ENCODE peak calls at places on chromosomes 5 and 9, in four cellular contexts. O is neuronal stem cell, Z is DND-41, R is osteoblast. S is an unnamed sample. For H3K4me1, the result is how much of the 10 kb centered on the place peaks cover.

GRCh38 chr5:157956271-157956885 is 97.4 kb upstream of the CLINT1 start:
- DNase-seq in O (no peak), Z (no peak), R (no peak), S (peak)

GRCh38 chr9:81225586-81225985 is 463.8 kb downstream of the TLE1 start:
- DNase-seq in O (no peak), Z (no peak), R (no peak), S (peak)

GRCh38 chr5:73902327-73903051 is 276.5 kb downstream of the ARHGEF28 start:
- DNase-seq in O (peak), Z (peak), R (peak), S (peak)

GRCh38 chr5:126228934-126229333 is 194.3 kb upstream of the GRAMD2B start:
- DNase-seq in O (no peak), Z (no peak), R (peak), S (no peak)

GRCh38 chr5:154663424-154663823 is 91.8 kb upstream of the LARP1 start:
- DNase-seq in O (no peak), Z (no peak), R (no peak), S (no peak)

GRCh38 chr9:132485454-132485853 is 75.4 kb downstream of the CFAP77 start:
- DNase-seq in O (no peak), Z (no peak), R (peak), S (no peak)

GRCh38 chr9:134768332-134769083 is 112.1 kb upstream of the FCN2 start:
- DNase-seq in O (no peak), Z (no peak), R (no peak), S (no peak)

GRCh38 chr5:152246401-152246800 is 158.7 kb downstream of the NMUR2 start:
- DNase-seq in O (peak), Z (peak), R (no peak), S (peak)

GRCh38 chr5:9661316-9662015 is 31.3 kb upstream of the TAS2R1 start:
- DNase-seq in O (no peak), Z (no peak), R (no peak), S (no peak)

GRCh38 chr9:28270156-28270555 is 696.9 kb upstream of the C9orf72 start:
- DNase-seq in O (no peak), Z (no peak), R (peak), S (peak)

GRCh38 chr9:79263666-79264460 is 307.9 kb upstream of the TLE4 start:
- DNase-seq in O (no peak), Z (no peak), R (no peak), S (no peak)

GRCh38 chr9:111805841-111806241 is 11.1 kb upstream of the SHOC1 start:
- DNase-seq in O (no peak), Z (no peak), R (peak), S (peak)

GRCh38 chr5:152271420-152271819 is 133.7 kb downstream of the NMUR2 start:
- DNase-seq in O (peak), Z (no peak), R (no peak), S (peak)

GRCh38 chr9:110114888-110115259 is 93.1 kb downstream of the C9orf152 start:
- DNase-seq in O (no peak), Z (no peak), R (no peak), S (no peak)

GRCh38 chr5:40165789-40166728 is 513.7 kb upstream of the PTGER4 start:
- DNase-seq in O (no peak), Z (no peak), R (peak), S (peak)

GRCh38 chr5:98911221-98912040 is 17.4 kb downstream of the CHD1 start:
- DNase-seq in O (peak), Z (no peak), R (no peak), S (no peak)

GRCh38 chr5:1503301-1504243 is 20.2 kb downstream of the LPCAT1 start:
- DNase-seq in O (no peak), Z (no peak), R (no peak), S (no peak)

GRCh38 chr5:151002250-151002649 is 18.1 kb upstream of the GPX3 start:
- DNase-seq in O (no peak), Z (no peak), R (peak), S (peak)

GRCh38 chr5:78499485-78499884 is 139.1 kb downstream of the SCAMP1 start:
- DNase-seq in O (no peak), Z (no peak), R (no peak), S (no peak)

GRCh38 chr9:135566552-135566951 is 5.0 kb downstream of the PAEP start:
- DNase-seq in O (no peak), Z (no peak), R (no peak), S (peak)

GRCh38 chr5:68287976-68288755 is 72.6 kb downstream of the PIK3R1 start:
- DNase-seq in O (peak), Z (peak), R (peak), S (peak)

GRCh38 chr5:39758426-39758825 is 333.6 kb upstream of the DAB2 start:
- DNase-seq in O (no peak), Z (no peak), R (no peak), S (no peak)

GRCh38 chr5:177452688-177453638 is 6.3 kb downstream of the PRR7 start:
- DNase-seq in O (no peak), Z (no peak), R (peak), S (no peak)

DNA sequence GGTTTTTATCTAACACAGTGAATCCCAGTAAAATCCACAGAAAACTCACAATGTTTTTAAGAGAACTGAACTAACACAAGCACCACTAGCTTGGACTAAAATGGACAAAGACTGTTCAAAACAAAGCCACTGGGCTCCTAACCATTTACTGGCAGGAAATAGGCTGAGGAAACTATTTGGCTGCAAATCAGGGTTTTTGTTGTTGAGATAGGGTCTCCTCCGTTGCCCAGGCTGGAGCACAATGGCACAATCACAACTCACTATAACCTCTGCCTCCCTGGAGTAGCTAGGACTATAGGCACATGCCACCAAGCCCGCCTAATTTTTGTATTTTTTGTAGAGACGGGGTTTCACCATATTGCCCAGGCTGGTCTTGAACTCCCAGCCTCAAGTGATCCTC is 99.7 kb downstream of the THBS4 start:
- DNase-seq in O (no peak), Z (no peak), R (no peak), S (no peak)
- H3K4me1 ChIP-seq in O (under half), Z (under half), R (under half), S (under half)

GRCh38 chr9:127523312-127523851 is 72.1 kb downstream of the LRSAM1 start:
- DNase-seq in O (no peak), Z (peak), R (peak), S (no peak)

GRCh38 chr9:127522727-127523126 is 71.4 kb downstream of the LRSAM1 start:
- DNase-seq in O (no peak), Z (no peak), R (peak), S (peak)

GRCh38 chr9:127520941-127521918 is 69.9 kb downstream of the LRSAM1 start:
- DNase-seq in O (no peak), Z (no peak), R (peak), S (no peak)

GRCh38 chr9:127519301-127520166 is 68.2 kb downstream of the LRSAM1 start:
- DNase-seq in O (no peak), Z (no peak), R (peak), S (peak)

GRCh38 chr9:127521919-127522304 is 70.6 kb downstream of the LRSAM1 start:
- DNase-seq in O (no peak), Z (no peak), R (peak), S (peak)
- H3K4me2 ChIP-seq in O (no peak), Z (no peak), R (peak), S (peak)

GRCh38 chr9:4223434-4223833 is 76.4 kb downstream of the GLIS3 start:
- DNase-seq in O (no peak), Z (no peak), R (no peak), S (no peak)

GRCh38 chr9:4225291-4226119 is 74.4 kb downstream of the GLIS3 start:
- DNase-seq in O (no peak), Z (no peak), R (peak), S (peak)

GRCh38 chr9:4221936-4222335 is 77.9 kb downstream of the GLIS3 start:
- DNase-seq in O (no peak), Z (no peak), R (no peak), S (no peak)

GRCh38 chr9:4222357-4222756 is 77.5 kb downstream of the GLIS3 start:
- DNase-seq in O (no peak), Z (no peak), R (peak), S (no peak)

GRCh38 chr9:4224181-4224580 is 75.7 kb downstream of the GLIS3 start:
- DNase-seq in O (no peak), Z (no peak), R (no peak), S (no peak)
- H3K4me1 ChIP-seq in O (under half), Z (under half), R (under half), S (under half)

GRCh38 chr5:149788964-149789363 is 58.9 kb downstream of the PPARGC1B start:
- DNase-seq in O (no peak), Z (no peak), R (no peak), S (no peak)
- H3K4me2 ChIP-seq in O (no peak), Z (no peak), R (no peak), S (no peak)

GRCh38 chr5:167577616-167578015 is 713.8 kb upstream of the WWC1 start:
- DNase-seq in O (no peak), Z (no peak), R (no peak), S (no peak)
- H3K4me1 ChIP-seq in O (under half), Z (under half), R (under half), S (under half)

GRCh38 chr9:136587944-136588662 is 42.3 kb upstream of the NOTCH1 start:
- DNase-seq in O (peak), Z (peak), R (no peak), S (no peak)
- H3K4me2 ChIP-seq in O (peak), Z (peak), R (no peak), S (no peak)

GRCh38 chr5:109407913-109408312 is 1.9 kb downstream of the PJA2 start:
- DNase-seq in O (no peak), Z (no peak), R (peak), S (no peak)
- H3K4me1 ChIP-seq in O (under half), Z (under half), R (under half), S (under half)

GRCh38 chr9:68998812-68999211 is 15.1 kb downstream of the PRKACG start:
- DNase-seq in O (no peak), Z (no peak), R (no peak), S (no peak)
- H3K4me2 ChIP-seq in O (no peak), Z (no peak), R (no peak), S (no peak)